ENCODE peak calls at places on chromosomes 12 and 14, in nine cellular contexts. F, R, X, Z, D, P, Y, E and M are unnamed samples.

GRCh38 chr14:89866458-89866857 is 88.1 kb downstream of the EFCAB11 start:
- DNase-seq in R (no peak), X (no peak), F (no peak), D (no peak), Y (no peak), P (no peak), E (peak), Z (no peak), M (no peak)

GRCh38 chr12:12520278-12520677 is 42.4 kb downstream of the DUSP16 start:
- DNase-seq in E (no peak), P (no peak), R (no peak), Y (no peak), Z (no peak), D (no peak), X (no peak), F (no peak), M (no peak)

GRCh38 chr14:67881225-67881624 is 61.6 kb downstream of the RAD51B start:
- DNase-seq in E (no peak), F (peak), X (no peak), R (no peak), D (no peak), P (no peak), Y (no peak), Z (no peak), M (no peak)

GRCh38 chr14:37018571-37019240 is 153.7 kb downstream of the SLC25A21 start:
- DNase-seq in Y (no peak), E (no peak), F (no peak), R (no peak), D (no peak), Z (no peak), P (no peak), X (no peak), M (no peak)

GRCh38 chr12:2341871-2342270 is 289.1 kb downstream of the CACNA1C start:
- DNase-seq in P (peak), E (peak), X (no peak), F (no peak), Z (no peak), D (no peak), Y (peak), R (no peak), M (no peak)

GRCh38 chr14:33629721-33630287 is 321.1 kb downstream of the EGLN3 start:
- DNase-seq in Z (no peak), D (no peak), R (no peak), E (no peak), P (no peak), X (no peak), F (no peak), Y (no peak), M (no peak)

GRCh38 chr12:1083888-1084262 is 92.9 kb downstream of the ERC1 start:
- DNase-seq in Z (peak), E (no peak), X (no peak), P (peak), Y (peak), R (no peak), F (peak), D (no peak), M (no peak)

GRCh38 chr14:104827173-104828055 is 26.5 kb downstream of the ZBTB42 start:
- DNase-seq in Y (peak), D (peak), X (no peak), Z (peak), R (no peak), F (peak), P (peak), E (no peak), M (no peak)

GRCh38 chr14:67926821-67927220 is 107.2 kb downstream of the RAD51B start:
- DNase-seq in R (no peak), X (no peak), D (no peak), E (no peak), F (no peak), Z (no peak), P (no peak), Y (no peak), M (no peak)

GRCh38 chr12:77751939-77752338 is 78.8 kb upstream of the NAV3 start:
- DNase-seq in X (no peak), F (no peak), E (no peak), P (peak), Y (no peak), Z (no peak), R (no peak), D (no peak), M (no peak)

GRCh38 chr12:92078167-92079053 is 67.2 kb downstream of the BTG1 start:
- DNase-seq in Z (peak), X (no peak), P (peak), E (peak), D (no peak), F (no peak), Y (peak), R (no peak), M (no peak)

GRCh38 chr12:65335021-65335714 is 56.7 kb downstream of the MSRB3 start:
- DNase-seq in X (no peak), R (peak), Y (peak), F (no peak), Z (peak), P (peak), E (peak), D (no peak), M (no peak)

GRCh38 chr12:8556748-8557147 is 16.0 kb upstream of the CLEC4E start:
- DNase-seq in Y (no peak), R (no peak), P (peak), Z (no peak), F (no peak), E (peak), D (no peak), X (no peak), M (no peak)

GRCh38 chr12:120367924-120368788 is 808 bp downstream of the MSI1 start:
- DNase-seq in R (peak), D (peak), F (peak), P (no peak), E (no peak), Y (no peak), X (no peak), Z (peak), M (no peak)

GRCh38 chr12:6312529-6313325 is 2.2 kb downstream of the PLEKHG6 start:
- DNase-seq in Z (no peak), P (no peak), D (peak), Y (no peak), R (no peak), F (no peak), E (peak), X (no peak), M (peak)

GRCh38 chr14:104610749-104611310 is 6.3 kb upstream of the TMEM179 start:
- DNase-seq in F (no peak), R (no peak), D (no peak), E (no peak), P (no peak), Y (no peak), Z (no peak), X (no peak), M (no peak)

GRCh38 chr12:46364777-46365580 is 7.6 kb downstream of the SLC38A2 start:
- DNase-seq in P (peak), F (no peak), Y (peak), E (peak), X (no peak), D (no peak), Z (peak), R (peak), M (no peak)

GRCh38 chr14:88750945-88751344 is 41.8 kb downstream of the EML5 start:
- DNase-seq in Z (no peak), Y (no peak), P (no peak), E (peak), X (no peak), R (no peak), D (no peak), F (no peak), M (no peak)

GRCh38 chr14:88753873-88754272 is 38.9 kb downstream of the EML5 start:
- DNase-seq in Y (no peak), Z (no peak), X (no peak), E (no peak), R (no peak), D (no peak), F (no peak), P (no peak), M (no peak)

GRCh38 chr14:88748288-88748687 is 44.5 kb downstream of the EML5 start:
- DNase-seq in Y (peak), E (peak), Z (no peak), X (no peak), R (no peak), F (no peak), D (no peak), P (no peak), M (no peak)

GRCh38 chr14:88749139-88749538 is 43.6 kb downstream of the EML5 start:
- DNase-seq in F (no peak), E (peak), R (no peak), Y (peak), P (no peak), X (no peak), Z (no peak), D (no peak), M (no peak)

DNA sequence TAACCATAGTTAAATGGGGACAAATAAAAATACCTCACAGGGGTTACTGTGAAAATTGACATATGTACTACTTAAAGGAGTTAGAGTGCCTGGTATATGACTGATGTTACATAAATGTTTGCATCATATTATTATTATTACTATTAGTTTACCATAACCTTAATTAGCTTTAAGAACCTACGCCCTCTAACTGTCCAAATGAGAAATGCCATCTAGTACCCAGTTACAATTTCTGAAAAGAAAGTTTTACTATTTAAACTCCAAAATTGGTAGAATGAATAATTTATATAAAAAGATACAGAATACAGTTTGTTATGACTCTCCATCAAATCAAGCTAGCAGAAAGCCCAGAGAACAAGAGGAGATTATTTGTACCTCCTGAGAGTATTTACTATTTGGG is 42.3 kb downstream of the EML5 start:
- DNase-seq in P (no peak), X (no peak), E (no peak), Z (no peak), R (no peak), D (no peak), F (no peak), Y (no peak), M (no peak)
- TF ChIP-seq CTCF in P (no peak), X (no peak), E (no peak), Z (no peak), R (no peak), D (no peak), F (no peak), Y (no peak), M (no peak)

GRCh38 chr14:32246751-32247150 is 43.7 kb upstream of the RNU6-8 start:
- DNase-seq in Y (no peak), F (no peak), E (no peak), Z (no peak), P (no peak), R (no peak), X (no peak), D (no peak), M (no peak)

GRCh38 chr14:32249780-32250179 is 46.7 kb upstream of the RNU6-8 start:
- DNase-seq in Y (no peak), F (no peak), E (peak), X (no peak), Z (no peak), R (no peak), D (no peak), P (no peak), M (no peak)

DNA sequence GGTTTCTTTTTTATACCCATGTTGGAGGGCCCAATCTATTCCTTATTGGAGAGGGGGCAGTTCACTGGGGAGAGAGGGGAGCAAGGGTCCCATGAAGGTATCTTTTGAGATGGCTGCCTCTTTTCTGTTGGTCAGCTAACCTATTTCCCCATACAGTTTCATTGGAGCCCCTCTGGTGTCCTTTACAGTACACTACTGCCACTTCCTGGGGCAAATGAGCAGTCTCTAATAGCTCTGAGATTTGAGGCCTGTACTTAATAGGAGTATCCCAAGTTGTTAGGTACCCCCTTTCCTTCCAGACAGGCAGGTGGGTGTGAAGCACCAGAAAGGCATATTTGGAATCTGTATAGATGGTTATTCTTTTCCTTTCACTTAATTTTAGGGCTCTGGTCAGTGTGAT is 41.3 kb upstream of the RNU6-8 start:
- DNase-seq in D (no peak), R (no peak), F (peak), X (no peak), P (no peak), E (no peak), Z (no peak), Y (no peak), M (no peak)
- TF ChIP-seq CTCF in D (peak), R (no peak), F (peak), X (no peak), P (no peak), E (no peak), Z (no peak), Y (peak), M (no peak)

DNA sequence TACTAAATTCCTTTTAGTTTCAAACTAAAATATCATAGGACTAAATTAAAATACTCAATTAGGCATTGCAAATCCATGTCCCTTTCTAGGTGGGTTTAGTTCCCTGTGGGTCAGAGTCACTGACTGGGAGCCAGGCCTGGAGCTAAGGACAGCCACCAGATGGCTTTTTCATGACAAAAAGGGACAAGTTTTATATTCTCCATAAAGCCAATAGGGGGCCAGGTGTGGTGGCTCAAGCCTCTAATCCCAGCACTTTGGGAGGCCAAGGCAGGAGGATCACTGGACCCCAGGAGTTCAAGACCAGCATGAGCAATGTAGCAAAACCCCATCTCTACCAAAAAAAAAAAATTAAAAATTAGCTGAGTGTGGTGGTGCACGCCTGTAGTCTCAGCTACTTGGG is 35.4 kb upstream of the EIF5 start:
- DNase-seq in P (no peak), Z (no peak), X (no peak), F (no peak), E (no peak), D (no peak), Y (no peak), R (no peak), M (no peak)
- TF ChIP-seq CTCF in P (no peak), Z (no peak), X (no peak), F (no peak), E (no peak), D (peak), Y (no peak), R (no peak), M (peak)

GRCh38 chr12:94459773-94460593 is at the start of gene CEP83:
- DNase-seq in R (peak), Y (peak), Z (peak), P (peak), X (peak), F (peak), D (peak), E (peak), M (peak)
- TF ChIP-seq CTCF in R (no peak), Y (no peak), Z (no peak), P (no peak), X (no peak), F (no peak), D (no peak), E (no peak), M (no peak)

GRCh38 chr12:95231190-95231589 is 13.6 kb downstream of the VEZT start:
- DNase-seq in P (peak), X (no peak), Z (no peak), E (peak), R (no peak), D (no peak), F (no peak), Y (peak), M (no peak)

GRCh38 chr12:95225645-95226212 is 8.1 kb downstream of the VEZT start:
- DNase-seq in Y (no peak), P (no peak), F (no peak), X (no peak), D (no peak), R (no peak), Z (no peak), E (no peak), M (no peak)

GRCh38 chr12:95230313-95230712 is 12.7 kb downstream of the VEZT start:
- DNase-seq in F (no peak), X (no peak), D (no peak), Y (no peak), R (no peak), Z (no peak), P (no peak), E (no peak), M (no peak)

GRCh38 chr12:95228617-95229016 is 11.0 kb downstream of the VEZT start:
- DNase-seq in R (no peak), F (no peak), X (no peak), Z (no peak), Y (no peak), E (no peak), P (no peak), D (no peak), M (no peak)

GRCh38 chr12:95227818-95228356 is 10.3 kb downstream of the VEZT start:
- DNase-seq in X (no peak), R (no peak), P (no peak), E (no peak), F (no peak), Y (no peak), Z (no peak), D (no peak), M (no peak)
- TF ChIP-seq CTCF in X (no peak), R (no peak), P (no peak), E (no peak), F (no peak), Y (no peak), Z (no peak), D (no peak), M (no peak)

GRCh38 chr14:59705245-59705644 is 128.6 kb upstream of the CCDC175 start:
- DNase-seq in P (no peak), Y (no peak), Z (no peak), E (no peak), R (no peak), F (no peak), X (no peak), D (no peak), M (no peak)

GRCh38 chr14:59704054-59704453 is 127.4 kb upstream of the CCDC175 start:
- DNase-seq in D (no peak), E (no peak), R (no peak), F (no peak), X (no peak), Y (no peak), Z (no peak), P (no peak), M (no peak)

GRCh38 chr14:59711083-59711482 is 134.5 kb upstream of the CCDC175 start:
- DNase-seq in P (no peak), F (no peak), R (no peak), D (no peak), Z (no peak), Y (no peak), X (no peak), E (no peak), M (no peak)

GRCh38 chr14:59705866-59706265 is 129.3 kb upstream of the CCDC175 start:
- DNase-seq in E (peak), Z (no peak), D (no peak), X (no peak), R (no peak), P (no peak), F (no peak), Y (no peak), M (no peak)

DNA sequence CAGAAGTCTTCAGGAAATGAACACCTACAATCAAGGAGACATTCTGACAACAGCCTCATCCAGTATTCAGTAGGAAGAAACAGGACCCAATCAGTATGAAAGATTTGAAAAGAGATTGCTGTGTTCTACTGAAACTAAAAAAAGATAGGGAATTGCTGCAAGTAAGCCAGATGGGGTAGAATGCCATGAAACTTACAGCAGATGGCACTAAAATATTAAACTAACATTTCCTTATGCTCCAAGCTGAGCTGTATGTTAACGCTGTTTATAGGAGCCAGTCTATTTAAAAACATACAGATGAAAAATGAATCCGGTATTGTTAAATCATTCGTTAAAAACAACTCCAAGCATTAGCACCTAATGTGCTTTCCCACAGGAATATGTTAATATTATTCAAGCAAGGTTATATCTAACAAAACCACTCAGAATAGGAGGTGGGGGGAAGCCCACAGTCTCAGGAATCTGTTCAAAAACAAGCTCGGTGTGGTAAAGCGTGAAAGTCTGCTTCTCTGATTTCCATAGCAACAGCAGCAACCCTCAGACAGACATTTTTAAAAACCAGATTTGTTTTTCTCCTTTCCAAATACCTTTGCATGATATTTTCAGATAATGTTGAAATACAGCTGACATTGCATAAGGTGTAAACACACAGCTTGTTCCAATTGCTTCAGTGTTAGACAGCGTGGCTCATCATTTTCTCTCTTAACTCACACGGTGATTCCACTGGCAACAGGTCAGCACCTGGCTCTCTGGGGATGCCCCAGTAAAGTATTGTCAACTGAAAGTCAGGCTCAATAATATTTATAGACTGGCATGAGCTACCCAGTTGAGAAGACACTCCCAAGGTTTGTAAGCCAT is 131.4 kb upstream of the CCDC175 start:
- DNase-seq in F (no peak), P (peak), Z (no peak), X (no peak), D (no peak), R (no peak), Y (no peak), E (no peak), M (no peak)
- TF ChIP-seq CTCF in F (peak), P (peak), Z (no peak), X (no peak), D (no peak), R (no peak), Y (no peak), E (no peak), M (no peak)